ENCODE peak calls at places on chromosome 7, in nine cellular contexts. S is activated T-helper 1 cell treated with anti-CD3 and anti-CD28 coated beads, Interleukin-2, amount 50 U/mL, for 16 hours; B is stimulated activated CD8-positive, alpha-beta memory T cell treated with anti-CD3 and anti-CD28 coated beads, Interleukin-7, amount 100 ng/mL, for 1 hour; W is IMR-90; J is T47D; X is CD8-positive, alpha-beta T cell; Q is GM12891; Y is GM04504; D is MV-4-11. L is an unnamed sample.

GRCh38 chr7:149011491-149011890 is 16.8 kb downstream of the PDIA4 start:
- DNase-seq in Q (no peak), J (no peak), W (no peak), B (no peak), S (no peak), D (no peak), X (no peak), Y (no peak), L (no peak)

GRCh38 chr7:7884855-7885254 is 83.7 kb upstream of the GLCCI1 start:
- DNase-seq in J (no peak), W (peak), Y (peak), B (no peak), X (no peak), D (no peak), Q (no peak), S (no peak), L (no peak)

GRCh38 chr7:36315309-36315948 is 74.2 kb upstream of the ANLN start:
- DNase-seq in X (no peak), B (no peak), D (peak), W (no peak), Y (no peak), Q (no peak), S (no peak), J (no peak), L (no peak)

GRCh38 chr7:86733783-86734182 is 90.1 kb downstream of the GRM3 start:
- DNase-seq in B (no peak), X (no peak), Q (no peak), W (peak), J (no peak), Y (no peak), D (no peak), S (no peak), L (no peak)

GRCh38 chr7:106619213-106619612 is 41.7 kb downstream of the CCDC71L start:
- DNase-seq in J (no peak), Q (no peak), Y (no peak), S (no peak), X (no peak), B (no peak), W (no peak), D (no peak), L (no peak)

GRCh38 chr7:29332875-29333482 is 138.4 kb downstream of the CHN2 start:
- DNase-seq in D (no peak), S (no peak), Y (no peak), Q (no peak), B (no peak), W (no peak), X (no peak), J (no peak), L (no peak)

GRCh38 chr7:35805876-35806275 is 5.0 kb downstream of the SEPTIN7 start:
- DNase-seq in D (peak), Y (no peak), J (no peak), Q (no peak), B (no peak), S (no peak), X (no peak), W (no peak), L (no peak)

GRCh38 chr7:48173983-48174382 is 2.7 kb downstream of the ABCA13 start:
- DNase-seq in D (no peak), J (no peak), W (peak), Y (no peak), X (no peak), B (no peak), S (no peak), Q (no peak), L (no peak)

GRCh38 chr7:25643770-25644394 is 415.6 kb upstream of the NPVF start:
- DNase-seq in Q (no peak), S (no peak), X (no peak), D (no peak), W (no peak), J (no peak), Y (no peak), B (no peak), L (no peak)

GRCh38 chr7:2863461-2864066 is 19.5 kb upstream of the GNA12 start:
- DNase-seq in X (peak), S (peak), D (peak), Q (peak), B (peak), W (peak), J (no peak), Y (peak), L (no peak)

GRCh38 chr7:44293561-44294324 is 31.7 kb downstream of the CAMK2B start:
- DNase-seq in X (no peak), B (no peak), Q (no peak), Y (no peak), D (no peak), W (no peak), J (no peak), S (no peak), L (no peak)

GRCh38 chr7:114973147-114973546 is 51.3 kb downstream of the MDFIC start:
- DNase-seq in X (no peak), W (peak), J (no peak), B (no peak), Q (no peak), D (no peak), Y (peak), S (no peak), L (no peak)

GRCh38 chr7:8146156-8146555 is 115.8 kb downstream of the ICA1 start:
- DNase-seq in X (no peak), S (no peak), Y (no peak), J (no peak), B (no peak), Q (no peak), W (no peak), D (no peak), L (no peak)

GRCh38 chr7:28203498-28204240 is 23.1 kb upstream of the JAZF1 start:
- DNase-seq in Y (no peak), B (no peak), X (no peak), J (no peak), Q (no peak), D (no peak), W (no peak), S (no peak), L (no peak)

GRCh38 chr7:98215561-98216495 is 4.6 kb downstream of the BHLHA15 start:
- DNase-seq in S (no peak), W (no peak), B (no peak), X (no peak), D (no peak), Y (no peak), J (no peak), Q (no peak), L (peak)

GRCh38 chr7:126524967-126525366 is 727.8 kb downstream of the GRM8 start:
- DNase-seq in J (no peak), D (no peak), Y (no peak), W (no peak), Q (no peak), S (no peak), B (no peak), X (no peak), L (no peak)

GRCh38 chr7:16978358-16979244 is 96.8 kb upstream of the AGR3 start:
- DNase-seq in B (no peak), W (peak), D (no peak), J (no peak), Y (no peak), S (no peak), X (no peak), Q (no peak), L (no peak)

GRCh38 chr7:604038-604883 is 84.6 kb upstream of the PDGFA start:
- DNase-seq in J (no peak), B (peak), S (peak), X (peak), W (peak), Y (no peak), Q (peak), D (peak), L (peak)

GRCh38 chr7:30828591-30828990 is 57.4 kb downstream of the MINDY4 start:
- DNase-seq in X (no peak), S (no peak), J (no peak), Q (no peak), D (no peak), Y (no peak), W (no peak), B (no peak), L (no peak)

GRCh38 chr7:129530881-129531391 is 28.6 kb downstream of the SMKR1 start:
- DNase-seq in W (peak), Y (peak), X (no peak), J (no peak), Q (no peak), D (peak), B (no peak), S (no peak), L (no peak)

GRCh38 chr7:105131033-105131656 is 117.1 kb downstream of the KMT2E start:
- DNase-seq in D (peak), S (no peak), X (no peak), J (no peak), B (no peak), Y (no peak), W (peak), Q (no peak), L (no peak)

GRCh38 chr7:141654551-141654950 is 47.4 kb downstream of the DENND11 start:
- DNase-seq in X (peak), D (peak), S (no peak), B (peak), Y (peak), W (peak), J (peak), Q (peak), L (no peak)

GRCh38 chr7:27897441-27897847 is 157.5 kb downstream of the TAX1BP1 start:
- DNase-seq in D (no peak), W (no peak), X (no peak), J (no peak), Y (no peak), B (no peak), S (no peak), Q (no peak), L (no peak)

GRCh38 chr7:87452279-87452678 is 23.2 kb downstream of the ABCB4 start:
- DNase-seq in W (no peak), Q (no peak), S (no peak), X (no peak), J (no peak), D (no peak), Y (no peak), B (no peak), L (no peak)

GRCh38 chr7:129166745-129167144 is 21.7 kb upstream of the SMO start:
- DNase-seq in B (no peak), S (no peak), D (no peak), Y (no peak), Q (no peak), J (no peak), X (no peak), W (no peak), L (no peak)

GRCh38 chr7:140214075-140214684 is 37.4 kb upstream of the KDM7A start:
- DNase-seq in B (no peak), X (no peak), D (no peak), S (no peak), J (no peak), W (peak), Y (no peak), Q (no peak), L (no peak)

GRCh38 chr7:66768865-66769832 is 28.6 kb downstream of the RABGEF1 start:
- DNase-seq in D (peak), J (no peak), Y (no peak), B (no peak), X (no peak), S (no peak), W (peak), Q (no peak), L (no peak)

GRCh38 chr7:120156476-120156875 is 116.5 kb upstream of the KCND2 start:
- DNase-seq in B (no peak), D (no peak), S (no peak), Y (no peak), W (no peak), X (no peak), J (no peak), Q (no peak), L (no peak)

GRCh38 chr7:29277436-29278215 is 83.1 kb downstream of the CHN2 start:
- DNase-seq in Q (no peak), Y (no peak), B (no peak), X (no peak), D (no peak), W (no peak), J (no peak), S (no peak), L (no peak)

GRCh38 chr7:69109131-69109740 is 489.0 kb upstream of the AUTS2 start:
- DNase-seq in Y (no peak), Q (no peak), S (no peak), W (no peak), X (no peak), D (no peak), B (no peak), J (no peak), L (no peak)

GRCh38 chr7:2477447-2478386 is 1.5 kb upstream of the GRIFIN start:
- DNase-seq in X (peak), J (peak), Q (peak), Y (peak), B (peak), W (peak), S (peak), D (peak), L (peak)

GRCh38 chr7:98420966-98421612 is 20.2 kb upstream of the BAIAP2L1 start:
- DNase-seq in X (peak), Q (peak), J (peak), W (no peak), S (peak), Y (no peak), D (no peak), B (peak), L (peak)

GRCh38 chr7:27185708-27186449 is 847 bp upstream of the HOXA11 start:
- DNase-seq in Q (no peak), B (no peak), S (no peak), D (no peak), W (no peak), J (no peak), X (no peak), Y (peak), L (no peak)

GRCh38 chr7:36708765-36709164 is 15.5 kb downstream of the AOAH start:
- DNase-seq in Y (no peak), X (no peak), S (no peak), J (no peak), W (no peak), D (peak), Q (no peak), B (no peak), L (no peak)

GRCh38 chr7:31327071-31327470 is 13.5 kb downstream of the NEUROD6 start:
- DNase-seq in W (peak), Q (no peak), D (no peak), S (no peak), J (no peak), Y (no peak), X (no peak), B (no peak), L (no peak)

GRCh38 chr7:13800694-13801448 is 188.6 kb downstream of the ETV1 start:
- DNase-seq in S (no peak), D (no peak), W (peak), Q (no peak), J (no peak), Y (peak), X (no peak), B (no peak), L (no peak)

GRCh38 chr7:11261470-11261869 is 287.8 kb downstream of the PHF14 start:
- DNase-seq in J (peak), D (no peak), S (no peak), W (no peak), Y (no peak), X (no peak), B (no peak), Q (no peak), L (no peak)

GRCh38 chr7:98240961-98241673 is 10.9 kb downstream of the TECPR1 start:
- DNase-seq in S (no peak), B (no peak), D (peak), W (peak), J (peak), Y (no peak), Q (peak), X (no peak), L (peak)